ENCODE peak calls at places on chromosome 16, in five cellular contexts. One of them, this sample, is unnamed.

GRCh38 chr16:54282202-54282922 is 4.2 kb downstream of the IRX3 start:
- DNase-seq in heart right ventricle: peak; percentile 76
- DNase-seq in heart left ventricle: peak; percentile 66
- DNase-seq in uterus: no peak
- DNase-seq in astrocyte of the spinal cord: peak; percentile 20
- DNase-seq in this sample: peak; percentile 23

GRCh38 chr16:84699712-84700517 is at the start of gene USP10:
- DNase-seq in heart left ventricle: peak; percentile 79
- DNase-seq in uterus: peak; percentile 78
- DNase-seq in heart right ventricle: peak; percentile 83
- DNase-seq in astrocyte of the spinal cord: peak; percentile 63
- DNase-seq in this sample: no peak

GRCh38 chr16:83899272-83899897 is 470 bp downstream of the MLYCD start:
- DNase-seq in uterus: no peak
- DNase-seq in heart right ventricle: peak; percentile 60
- DNase-seq in heart left ventricle: peak; percentile 32
- DNase-seq in astrocyte of the spinal cord: peak; percentile 57
- DNase-seq in this sample: no peak

GRCh38 chr16:69890114-69890890 is 60.8 kb upstream of the CLEC18A start:
- DNase-seq in uterus: peak; percentile 46
- DNase-seq in heart left ventricle: peak; percentile 72
- DNase-seq in heart right ventricle: peak; percentile 47
- DNase-seq in astrocyte of the spinal cord: peak; percentile 55
- DNase-seq in this sample: peak; percentile 15

GRCh38 chr16:87802670-87803069 is 36.9 kb upstream of the KLHDC4 start:
- DNase-seq in uterus: no peak
- DNase-seq in heart right ventricle: no peak
- DNase-seq in astrocyte of the spinal cord: no peak
- DNase-seq in heart left ventricle: no peak
- DNase-seq in this sample: no peak

GRCh38 chr16:5633845-5634440 is 536.3 kb upstream of the EEF2KMT start:
- DNase-seq in astrocyte of the spinal cord: peak; percentile 3
- DNase-seq in uterus: no peak
- DNase-seq in heart right ventricle: no peak
- DNase-seq in heart left ventricle: no peak
- DNase-seq in this sample: peak; percentile 6

GRCh38 chr16:81437860-81438259 is 6.7 kb upstream of the CMIP start:
- DNase-seq in heart right ventricle: no peak
- DNase-seq in astrocyte of the spinal cord: no peak
- DNase-seq in heart left ventricle: no peak
- DNase-seq in uterus: no peak
- DNase-seq in this sample: no peak

GRCh38 chr16:85555549-85556455 is 57.3 kb upstream of the GSE1 start:
- DNase-seq in heart left ventricle: peak; percentile 69
- DNase-seq in heart right ventricle: peak; percentile 49
- DNase-seq in astrocyte of the spinal cord: peak; percentile 57
- DNase-seq in uterus: peak; percentile 55
- DNase-seq in this sample: no peak

GRCh38 chr16:68134644-68135043 is 49.5 kb downstream of the NFATC3 start:
- DNase-seq in astrocyte of the spinal cord: no peak
- DNase-seq in heart right ventricle: no peak
- DNase-seq in heart left ventricle: no peak
- DNase-seq in uterus: no peak
- DNase-seq in this sample: no peak

GRCh38 chr16:47375423-47375822 is 85.4 kb downstream of the ITFG1 start:
- DNase-seq in astrocyte of the spinal cord: peak; percentile 36
- DNase-seq in heart left ventricle: no peak
- DNase-seq in heart right ventricle: no peak
- DNase-seq in uterus: no peak
- DNase-seq in this sample: no peak

GRCh38 chr16:65572156-65572555 is 450.3 kb upstream of the CDH11 start:
- DNase-seq in uterus: no peak
- DNase-seq in heart right ventricle: no peak
- DNase-seq in astrocyte of the spinal cord: peak; percentile 81
- DNase-seq in heart left ventricle: no peak
- DNase-seq in this sample: peak; percentile 49

DNA sequence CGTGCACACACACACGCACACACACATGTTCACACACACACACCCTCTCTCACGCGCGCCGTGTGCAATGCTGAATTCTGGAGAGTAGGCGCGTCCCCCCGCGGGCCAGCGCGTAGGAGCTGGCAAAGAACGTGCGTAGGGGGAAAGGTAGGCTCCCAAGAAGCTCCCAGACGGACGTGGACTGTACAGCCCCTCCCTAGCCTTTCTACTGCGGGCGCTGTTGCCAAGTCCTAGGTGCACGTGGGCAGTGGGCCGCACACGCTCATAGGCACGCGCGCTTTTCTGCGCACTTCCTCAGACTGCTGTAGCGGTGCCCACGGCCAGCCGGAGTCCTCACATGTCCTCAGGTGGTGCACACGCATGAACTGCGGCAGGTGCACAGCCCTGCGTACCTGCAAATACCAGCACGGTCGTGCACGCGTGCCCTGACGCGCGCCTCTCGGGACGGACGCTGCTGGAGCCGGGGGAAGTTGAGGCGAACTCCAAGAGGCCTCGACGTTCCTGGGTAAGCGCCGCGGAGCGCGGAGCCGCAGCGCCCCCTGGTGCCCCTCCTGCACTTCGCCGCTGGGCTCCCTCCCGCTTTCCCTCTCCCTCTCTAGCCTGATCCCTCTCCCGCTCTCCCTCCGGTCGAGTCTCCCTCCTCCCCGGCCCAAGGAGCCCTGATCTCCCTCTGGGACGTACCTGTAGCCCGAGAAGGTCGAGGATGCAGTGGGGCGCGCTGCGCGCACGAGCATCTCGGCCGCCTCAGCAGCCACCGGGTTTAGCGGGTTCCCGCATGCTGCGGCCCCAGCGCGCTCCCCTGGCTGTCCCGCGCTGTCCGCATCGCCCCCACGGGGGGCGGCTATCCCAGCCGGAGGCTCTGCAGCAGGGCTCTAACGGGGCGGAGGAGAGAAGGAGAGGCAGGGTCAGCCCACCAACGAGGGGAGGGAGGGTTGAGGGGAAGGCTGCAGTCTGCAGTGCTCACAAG is 749 bp downstream of the GRIN2A start:
- DNase-seq in astrocyte of the spinal cord: peak; percentile 67
- DNase-seq in heart right ventricle: peak; percentile 70
- DNase-seq in uterus: peak; percentile 60
- DNase-seq in heart left ventricle: peak; percentile 47
- DNase-seq in this sample: peak; percentile 40
- TF ChIP-seq CTCF in astrocyte of the spinal cord: peak; percentile 84
- TF ChIP-seq CTCF in heart right ventricle: peak; percentile 90
- TF ChIP-seq CTCF in uterus: peak; percentile 77
- TF ChIP-seq CTCF in heart left ventricle: peak; percentile 87
- TF ChIP-seq CTCF in this sample: peak; percentile 88

GRCh38 chr16:23862556-23862955 is 26.8 kb downstream of the PRKCB start:
- DNase-seq in uterus: no peak
- DNase-seq in heart right ventricle: no peak
- DNase-seq in heart left ventricle: no peak
- DNase-seq in astrocyte of the spinal cord: no peak
- DNase-seq in this sample: no peak
- H3K4me3 ChIP-seq in uterus: no peak overlapping the region
- H3K4me3 ChIP-seq in heart right ventricle: no peak overlapping the region
- H3K4me3 ChIP-seq in heart left ventricle: no peak overlapping the region
- H3K4me3 ChIP-seq in astrocyte of the spinal cord: no peak overlapping the region
- H3K4me3 ChIP-seq in this sample: no peak overlapping the region

GRCh38 chr16:11032000-11032921 is 87.9 kb downstream of the CLEC16A start:
- DNase-seq in heart left ventricle: no peak
- DNase-seq in heart right ventricle: no peak
- DNase-seq in uterus: peak; percentile 57
- DNase-seq in astrocyte of the spinal cord: no peak
- DNase-seq in this sample: no peak
- TF ChIP-seq CTCF in heart left ventricle: no peak
- TF ChIP-seq CTCF in heart right ventricle: no peak
- TF ChIP-seq CTCF in uterus: no peak
- TF ChIP-seq CTCF in astrocyte of the spinal cord: no peak
- TF ChIP-seq CTCF in this sample: no peak

GRCh38 chr16:58464916-58465731 is 34.8 kb upstream of the NDRG4 start:
- DNase-seq in astrocyte of the spinal cord: no peak
- DNase-seq in uterus: no peak
- DNase-seq in heart right ventricle: no peak
- DNase-seq in heart left ventricle: peak; percentile 60
- DNase-seq in this sample: no peak
- H3K4me3 ChIP-seq in astrocyte of the spinal cord: no peak overlapping the region
- H3K4me3 ChIP-seq in uterus: peak overlapping the region; percentile 46
- H3K4me3 ChIP-seq in heart right ventricle: peak overlapping the region; percentile 90
- H3K4me3 ChIP-seq in heart left ventricle: peak overlapping the region; percentile 86
- H3K4me3 ChIP-seq in this sample: no peak overlapping the region

This sample was measured in astrocyte of the cerebellum.